ENCODE peak calls at places on chromosome 2, in eight cellular contexts. One of them, this sample, is unnamed.
A peak's percentile ranks its signal among the peaks of the same experiment; 100 is the strongest.

GRCh38 chr2:39370101-39370500 is 67.0 kb downstream of the MAP4K3 start:
- DNase-seq in GM04504: no peak
- DNase-seq in transverse colon: no peak
- DNase-seq in psoas muscle: no peak
- DNase-seq in Caki2: no peak
- DNase-seq in non-pigmented ciliary epithelial cell: no peak
- DNase-seq in NCI-H748 treated with DMSO at 0.1 percent for 48 hours: no peak
- DNase-seq in heart right ventricle: no peak
- DNase-seq in this sample: no peak

GRCh38 chr2:219001100-219001576 is 7.9 kb upstream of the CRYBA2 start:
- DNase-seq in Caki2: no peak
- DNase-seq in GM04504: no peak
- DNase-seq in transverse colon: no peak
- DNase-seq in heart right ventricle: no peak
- DNase-seq in psoas muscle: no peak
- DNase-seq in NCI-H748 treated with DMSO at 0.1 percent for 48 hours: no peak
- DNase-seq in non-pigmented ciliary epithelial cell: no peak
- DNase-seq in this sample: no peak

GRCh38 chr2:9582624-9583023 is 27.0 kb upstream of the ADAM17 start:
- DNase-seq in NCI-H748 treated with DMSO at 0.1 percent for 48 hours: no peak
- DNase-seq in psoas muscle: no peak
- DNase-seq in GM04504: no peak
- DNase-seq in heart right ventricle: no peak
- DNase-seq in non-pigmented ciliary epithelial cell: no peak
- DNase-seq in transverse colon: no peak
- DNase-seq in Caki2: no peak
- DNase-seq in this sample: no peak

GRCh38 chr2:99389371-99389770 is 52.2 kb downstream of the EIF5B start:
- DNase-seq in NCI-H748 treated with DMSO at 0.1 percent for 48 hours: no peak
- DNase-seq in heart right ventricle: peak; percentile 23
- DNase-seq in psoas muscle: no peak
- DNase-seq in Caki2: no peak
- DNase-seq in GM04504: no peak
- DNase-seq in non-pigmented ciliary epithelial cell: peak; percentile 32
- DNase-seq in transverse colon: no peak
- DNase-seq in this sample: no peak

GRCh38 chr2:187050409-187050998 is 201.5 kb upstream of the ZSWIM2 start:
- DNase-seq in psoas muscle: no peak
- DNase-seq in Caki2: peak; percentile 12
- DNase-seq in transverse colon: no peak
- DNase-seq in non-pigmented ciliary epithelial cell: no peak
- DNase-seq in NCI-H748 treated with DMSO at 0.1 percent for 48 hours: no peak
- DNase-seq in GM04504: no peak
- DNase-seq in heart right ventricle: no peak
- DNase-seq in this sample: no peak

GRCh38 chr2:201149064-201149820 is 33.3 kb downstream of the CFLAR start:
- DNase-seq in GM04504: peak; percentile 68
- DNase-seq in transverse colon: no peak
- DNase-seq in Caki2: peak; percentile 89
- DNase-seq in non-pigmented ciliary epithelial cell: peak; percentile 96
- DNase-seq in NCI-H748 treated with DMSO at 0.1 percent for 48 hours: no peak
- DNase-seq in psoas muscle: no peak
- DNase-seq in heart right ventricle: no peak
- DNase-seq in this sample: no peak

GRCh38 chr2:218857371-218858137 is 2.1 kb upstream of the WNT6 start:
- DNase-seq in Caki2: no peak
- DNase-seq in psoas muscle: no peak
- DNase-seq in transverse colon: no peak
- DNase-seq in NCI-H748 treated with DMSO at 0.1 percent for 48 hours: no peak
- DNase-seq in GM04504: no peak
- DNase-seq in non-pigmented ciliary epithelial cell: no peak
- DNase-seq in heart right ventricle: no peak
- DNase-seq in this sample: no peak

GRCh38 chr2:29703336-29703735 is 218.1 kb downstream of the ALK start:
- DNase-seq in Caki2: no peak
- DNase-seq in transverse colon: no peak
- DNase-seq in non-pigmented ciliary epithelial cell: no peak
- DNase-seq in psoas muscle: no peak
- DNase-seq in NCI-H748 treated with DMSO at 0.1 percent for 48 hours: no peak
- DNase-seq in GM04504: no peak
- DNase-seq in heart right ventricle: no peak
- DNase-seq in this sample: no peak

GRCh38 chr2:171128461-171128860 is 32.2 kb downstream of the TLK1 start:
- DNase-seq in psoas muscle: no peak
- DNase-seq in non-pigmented ciliary epithelial cell: no peak
- DNase-seq in NCI-H748 treated with DMSO at 0.1 percent for 48 hours: no peak
- DNase-seq in GM04504: no peak
- DNase-seq in transverse colon: no peak
- DNase-seq in Caki2: no peak
- DNase-seq in heart right ventricle: no peak
- DNase-seq in this sample: no peak

GRCh38 chr2:170425291-170425751 is 247.4 kb downstream of the MYO3B start:
- DNase-seq in heart right ventricle: no peak
- DNase-seq in transverse colon: no peak
- DNase-seq in NCI-H748 treated with DMSO at 0.1 percent for 48 hours: no peak
- DNase-seq in psoas muscle: no peak
- DNase-seq in non-pigmented ciliary epithelial cell: no peak
- DNase-seq in Caki2: no peak
- DNase-seq in GM04504: peak; percentile 34
- DNase-seq in this sample: no peak

GRCh38 chr2:218332920-218333645 is 23.6 kb upstream of the CATIP start:
- DNase-seq in heart right ventricle: no peak
- DNase-seq in GM04504: no peak
- DNase-seq in psoas muscle: no peak
- DNase-seq in transverse colon: no peak
- DNase-seq in non-pigmented ciliary epithelial cell: no peak
- DNase-seq in Caki2: no peak
- DNase-seq in NCI-H748 treated with DMSO at 0.1 percent for 48 hours: no peak
- DNase-seq in this sample: peak; percentile 99

GRCh38 chr2:11744631-11745394 is 1.6 kb upstream of the LPIN1 start:
- DNase-seq in heart right ventricle: no peak
- DNase-seq in Caki2: no peak
- DNase-seq in psoas muscle: no peak
- DNase-seq in transverse colon: no peak
- DNase-seq in NCI-H748 treated with DMSO at 0.1 percent for 48 hours: no peak
- DNase-seq in non-pigmented ciliary epithelial cell: no peak
- DNase-seq in GM04504: no peak
- DNase-seq in this sample: peak; percentile 32

GRCh38 chr2:13193075-13193474 is 476.3 kb downstream of the TRIB2 start:
- DNase-seq in GM04504: no peak
- DNase-seq in psoas muscle: no peak
- DNase-seq in NCI-H748 treated with DMSO at 0.1 percent for 48 hours: no peak
- DNase-seq in non-pigmented ciliary epithelial cell: peak; percentile 11
- DNase-seq in Caki2: no peak
- DNase-seq in transverse colon: no peak
- DNase-seq in heart right ventricle: no peak
- DNase-seq in this sample: no peak

GRCh38 chr2:62845256-62845655 is 139.7 kb downstream of the EHBP1 start:
- DNase-seq in non-pigmented ciliary epithelial cell: no peak
- DNase-seq in Caki2: no peak
- DNase-seq in heart right ventricle: no peak
- DNase-seq in psoas muscle: no peak
- DNase-seq in GM04504: no peak
- DNase-seq in transverse colon: no peak
- DNase-seq in NCI-H748 treated with DMSO at 0.1 percent for 48 hours: no peak
- DNase-seq in this sample: no peak

GRCh38 chr2:222915092-222915957 is 54.5 kb downstream of the ACSL3 start:
- DNase-seq in non-pigmented ciliary epithelial cell: no peak
- DNase-seq in heart right ventricle: no peak
- DNase-seq in Caki2: no peak
- DNase-seq in NCI-H748 treated with DMSO at 0.1 percent for 48 hours: peak; percentile 22
- DNase-seq in psoas muscle: no peak
- DNase-seq in GM04504: no peak
- DNase-seq in transverse colon: no peak
- DNase-seq in this sample: no peak

GRCh38 chr2:55047677-55048299 is 2.5 kb downstream of the RTN4 start:
- DNase-seq in NCI-H748 treated with DMSO at 0.1 percent for 48 hours: no peak
- DNase-seq in GM04504: no peak
- DNase-seq in psoas muscle: no peak
- DNase-seq in non-pigmented ciliary epithelial cell: no peak
- DNase-seq in heart right ventricle: peak; percentile 19
- DNase-seq in Caki2: peak; percentile 52
- DNase-seq in transverse colon: no peak
- DNase-seq in this sample: peak; percentile 79

GRCh38 chr2:119838179-119838578 is 78.5 kb downstream of the PTPN4 start:
- DNase-seq in GM04504: no peak
- DNase-seq in non-pigmented ciliary epithelial cell: no peak
- DNase-seq in transverse colon: peak; percentile 43
- DNase-seq in heart right ventricle: no peak
- DNase-seq in psoas muscle: no peak
- DNase-seq in Caki2: no peak
- DNase-seq in NCI-H748 treated with DMSO at 0.1 percent for 48 hours: no peak
- DNase-seq in this sample: no peak

GRCh38 chr2:125418483-125418882 is 1237.5 kb upstream of the GYPC start:
- DNase-seq in Caki2: no peak
- DNase-seq in NCI-H748 treated with DMSO at 0.1 percent for 48 hours: no peak
- DNase-seq in GM04504: no peak
- DNase-seq in heart right ventricle: no peak
- DNase-seq in transverse colon: peak; percentile 58
- DNase-seq in non-pigmented ciliary epithelial cell: no peak
- DNase-seq in psoas muscle: no peak
- DNase-seq in this sample: no peak

GRCh38 chr2:168480356-168480755 is 24.3 kb downstream of the CERS6 start:
- DNase-seq in non-pigmented ciliary epithelial cell: no peak
- DNase-seq in heart right ventricle: no peak
- DNase-seq in Caki2: no peak
- DNase-seq in NCI-H748 treated with DMSO at 0.1 percent for 48 hours: no peak
- DNase-seq in GM04504: no peak
- DNase-seq in transverse colon: no peak
- DNase-seq in psoas muscle: no peak
- DNase-seq in this sample: no peak

GRCh38 chr2:25756444-25757022 is 83.2 kb upstream of the DTNB start:
- DNase-seq in Caki2: no peak
- DNase-seq in heart right ventricle: no peak
- DNase-seq in NCI-H748 treated with DMSO at 0.1 percent for 48 hours: no peak
- DNase-seq in non-pigmented ciliary epithelial cell: peak; percentile 14
- DNase-seq in transverse colon: no peak
- DNase-seq in psoas muscle: no peak
- DNase-seq in GM04504: no peak
- DNase-seq in this sample: peak; percentile 42

GRCh38 chr2:71503827-71504226 is 50.5 kb downstream of the DYSF start:
- DNase-seq in Caki2: no peak
- DNase-seq in non-pigmented ciliary epithelial cell: no peak
- DNase-seq in heart right ventricle: peak; percentile 76
- DNase-seq in GM04504: no peak
- DNase-seq in psoas muscle: peak; percentile 41
- DNase-seq in NCI-H748 treated with DMSO at 0.1 percent for 48 hours: no peak
- DNase-seq in transverse colon: no peak
- DNase-seq in this sample: no peak

GRCh38 chr2:187485535-187485934 is 37.5 kb upstream of the CALCRL start:
- DNase-seq in Caki2: no peak
- DNase-seq in NCI-H748 treated with DMSO at 0.1 percent for 48 hours: no peak
- DNase-seq in GM04504: no peak
- DNase-seq in non-pigmented ciliary epithelial cell: no peak
- DNase-seq in psoas muscle: no peak
- DNase-seq in heart right ventricle: no peak
- DNase-seq in transverse colon: no peak
- DNase-seq in this sample: no peak

This sample was measured in GF-D8.